ENCODE peak calls at places on chromosomes 13 and 19, in five cellular contexts. One of them, this sample, is unnamed.

GRCh38 chr19:58117841-58118575 is 20.0 kb upstream of the ZSCAN18 start:
- DNase-seq in upper lobe of right lung: no peak
- DNase-seq in adrenal gland: no peak
- DNase-seq in fibroblast of lung: peak
- DNase-seq in CD8-positive, alpha-beta T cell: no peak
- DNase-seq in this sample: no peak

GRCh38 chr19:4988770-4989251 is 19.9 kb downstream of the KDM4B start:
- DNase-seq in upper lobe of right lung: no peak
- DNase-seq in adrenal gland: peak
- DNase-seq in fibroblast of lung: peak
- DNase-seq in CD8-positive, alpha-beta T cell: no peak
- DNase-seq in this sample: peak

GRCh38 chr19:35592226-35592625 is 6.3 kb downstream of the PMIS2 start:
- DNase-seq in upper lobe of right lung: no peak
- DNase-seq in adrenal gland: peak
- DNase-seq in fibroblast of lung: peak
- DNase-seq in CD8-positive, alpha-beta T cell: no peak
- DNase-seq in this sample: peak

GRCh38 chr13:25153736-25154135 is 18.4 kb downstream of the AMER2 start:
- DNase-seq in upper lobe of right lung: no peak
- DNase-seq in adrenal gland: no peak
- DNase-seq in fibroblast of lung: no peak
- DNase-seq in CD8-positive, alpha-beta T cell: no peak
- DNase-seq in this sample: no peak

GRCh38 chr13:21361706-21362105 is 97.4 kb downstream of the ZDHHC20 start:
- DNase-seq in upper lobe of right lung: peak
- DNase-seq in adrenal gland: no peak
- DNase-seq in fibroblast of lung: no peak
- DNase-seq in CD8-positive, alpha-beta T cell: no peak
- DNase-seq in this sample: no peak

GRCh38 chr13:111184685-111185401 is 69.7 kb downstream of the ARHGEF7 start:
- DNase-seq in upper lobe of right lung: no peak
- DNase-seq in adrenal gland: no peak
- DNase-seq in fibroblast of lung: no peak
- DNase-seq in CD8-positive, alpha-beta T cell: peak
- DNase-seq in this sample: no peak

GRCh38 chr19:44748426-44749254 is at the start of gene BCL3:
- DNase-seq in upper lobe of right lung: peak
- DNase-seq in adrenal gland: peak
- DNase-seq in fibroblast of lung: peak
- DNase-seq in CD8-positive, alpha-beta T cell: peak
- DNase-seq in this sample: no peak

GRCh38 chr19:7515471-7516226 is at the start of gene ZNF358:
- DNase-seq in upper lobe of right lung: peak
- DNase-seq in adrenal gland: peak
- DNase-seq in fibroblast of lung: peak
- DNase-seq in CD8-positive, alpha-beta T cell: peak
- DNase-seq in this sample: no peak

GRCh38 chr19:6048808-6049405 is 61.4 kb downstream of the RFX2 start:
- DNase-seq in upper lobe of right lung: peak
- DNase-seq in adrenal gland: peak
- DNase-seq in fibroblast of lung: peak
- DNase-seq in CD8-positive, alpha-beta T cell: peak
- DNase-seq in this sample: no peak

GRCh38 chr13:93963266-93964131 is 516.0 kb downstream of the DCT start:
- DNase-seq in upper lobe of right lung: no peak
- DNase-seq in adrenal gland: no peak
- DNase-seq in fibroblast of lung: peak
- DNase-seq in CD8-positive, alpha-beta T cell: no peak
- DNase-seq in this sample: no peak

GRCh38 chr13:99908129-99908805 is 63.3 kb downstream of the ZIC5 start:
- DNase-seq in upper lobe of right lung: no peak
- DNase-seq in adrenal gland: no peak
- DNase-seq in fibroblast of lung: peak
- DNase-seq in CD8-positive, alpha-beta T cell: no peak
- DNase-seq in this sample: no peak

GRCh38 chr19:56273563-56274117 is 1.1 kb downstream of the EDDM13 start:
- DNase-seq in upper lobe of right lung: no peak
- DNase-seq in adrenal gland: no peak
- DNase-seq in fibroblast of lung: no peak
- DNase-seq in CD8-positive, alpha-beta T cell: no peak
- DNase-seq in this sample: no peak

GRCh38 chr13:64441740-64442139 is 2788.4 kb downstream of the PCDH9 start:
- DNase-seq in upper lobe of right lung: no peak
- DNase-seq in adrenal gland: no peak
- DNase-seq in fibroblast of lung: no peak
- DNase-seq in CD8-positive, alpha-beta T cell: no peak
- DNase-seq in this sample: no peak

GRCh38 chr19:48741222-48741999 is 1.0 kb upstream of the RASIP1 start:
- DNase-seq in upper lobe of right lung: peak
- DNase-seq in adrenal gland: peak
- DNase-seq in fibroblast of lung: no peak
- DNase-seq in CD8-positive, alpha-beta T cell: no peak
- DNase-seq in this sample: no peak

GRCh38 chr13:44573790-44574465 is 2.2 kb downstream of the TSC22D1 start:
- DNase-seq in upper lobe of right lung: no peak
- DNase-seq in adrenal gland: no peak
- DNase-seq in fibroblast of lung: peak
- DNase-seq in CD8-positive, alpha-beta T cell: no peak
- DNase-seq in this sample: no peak

GRCh38 chr19:46618670-46619231 is 6.1 kb downstream of the PTGIR start:
- DNase-seq in upper lobe of right lung: no peak
- DNase-seq in adrenal gland: peak
- DNase-seq in fibroblast of lung: peak
- DNase-seq in CD8-positive, alpha-beta T cell: no peak
- DNase-seq in this sample: no peak

GRCh38 chr13:110486061-110486780 is 75.3 kb downstream of the RAB20 start:
- DNase-seq in upper lobe of right lung: no peak
- DNase-seq in adrenal gland: no peak
- DNase-seq in fibroblast of lung: no peak
- DNase-seq in CD8-positive, alpha-beta T cell: no peak
- DNase-seq in this sample: no peak

GRCh38 chr19:4278926-4279529 is at the start of gene SHD:
- DNase-seq in upper lobe of right lung: no peak
- DNase-seq in adrenal gland: no peak
- DNase-seq in fibroblast of lung: no peak
- DNase-seq in CD8-positive, alpha-beta T cell: no peak
- DNase-seq in this sample: no peak

GRCh38 chr13:80695841-80696240 is 354.9 kb upstream of the SPRY2 start:
- DNase-seq in upper lobe of right lung: no peak
- DNase-seq in adrenal gland: no peak
- DNase-seq in fibroblast of lung: no peak
- DNase-seq in CD8-positive, alpha-beta T cell: no peak
- DNase-seq in this sample: no peak

GRCh38 chr13:79990048-79990447 is 350.9 kb downstream of the SPRY2 start:
- DNase-seq in upper lobe of right lung: no peak
- DNase-seq in adrenal gland: no peak
- DNase-seq in fibroblast of lung: no peak
- DNase-seq in CD8-positive, alpha-beta T cell: no peak
- DNase-seq in this sample: no peak

GRCh38 chr19:15634105-15634504 is 6.6 kb upstream of the CYP4F3 start:
- DNase-seq in upper lobe of right lung: no peak
- DNase-seq in adrenal gland: no peak
- DNase-seq in fibroblast of lung: no peak
- DNase-seq in CD8-positive, alpha-beta T cell: no peak
- DNase-seq in this sample: no peak

GRCh38 chr13:98681017-98681416 is 71.5 kb downstream of the SLC15A1 start:
- DNase-seq in upper lobe of right lung: no peak
- DNase-seq in adrenal gland: no peak
- DNase-seq in fibroblast of lung: no peak
- DNase-seq in CD8-positive, alpha-beta T cell: no peak
- DNase-seq in this sample: no peak

DNA sequence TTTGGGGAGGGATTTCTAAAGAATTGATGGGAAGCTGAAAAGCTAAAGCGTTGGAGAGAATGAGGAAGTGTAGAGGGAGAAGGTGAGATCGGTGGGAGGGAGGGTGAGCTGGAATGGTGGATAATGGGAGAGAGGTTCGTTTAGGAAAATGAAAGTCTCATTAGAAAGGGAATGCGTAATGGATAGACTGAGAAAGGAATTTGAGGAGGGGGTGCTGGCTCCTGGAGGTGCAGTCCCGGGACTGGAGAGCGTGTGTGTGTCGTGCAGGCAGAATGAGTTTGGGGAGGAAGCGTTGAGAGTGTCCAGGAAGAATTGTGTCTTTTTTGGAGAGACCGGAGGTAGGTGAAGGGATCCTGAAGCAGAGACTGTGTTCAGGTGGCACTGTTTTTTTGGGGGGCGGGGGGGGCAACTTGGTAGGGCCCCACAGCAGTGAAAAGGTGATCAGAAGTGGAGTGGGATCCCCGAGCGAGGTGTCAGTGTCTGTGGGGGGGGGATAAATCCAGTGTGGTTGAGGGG is 1.4 kb downstream of the ACTN4 start:
- DNase-seq in upper lobe of right lung: no peak
- DNase-seq in adrenal gland: no peak
- DNase-seq in fibroblast of lung: no peak
- DNase-seq in CD8-positive, alpha-beta T cell: no peak
- DNase-seq in this sample: no peak
- H3K27ac ChIP-seq in upper lobe of right lung: peak
- H3K27ac ChIP-seq in adrenal gland: peak
- H3K27ac ChIP-seq in fibroblast of lung: peak
- H3K27ac ChIP-seq in CD8-positive, alpha-beta T cell: no peak
- H3K27ac ChIP-seq in this sample: peak

GRCh38 chr19:1254081-1254527 is 5.7 kb downstream of the MIDN start:
- DNase-seq in upper lobe of right lung: peak
- DNase-seq in adrenal gland: peak
- DNase-seq in fibroblast of lung: no peak
- DNase-seq in CD8-positive, alpha-beta T cell: no peak
- DNase-seq in this sample: no peak

GRCh38 chr19:1253514-1254080 is 5.2 kb downstream of the MIDN start:
- DNase-seq in upper lobe of right lung: peak
- DNase-seq in adrenal gland: no peak
- DNase-seq in fibroblast of lung: no peak
- DNase-seq in CD8-positive, alpha-beta T cell: no peak
- DNase-seq in this sample: no peak

GRCh38 chr19:1254530-1255185 is 6.3 kb downstream of the MIDN start:
- DNase-seq in upper lobe of right lung: no peak
- DNase-seq in adrenal gland: no peak
- DNase-seq in fibroblast of lung: no peak
- DNase-seq in CD8-positive, alpha-beta T cell: no peak
- DNase-seq in this sample: no peak

GRCh38 chr19:1256646-1257474 is 8.5 kb downstream of the MIDN start:
- DNase-seq in upper lobe of right lung: no peak
- DNase-seq in adrenal gland: no peak
- DNase-seq in fibroblast of lung: no peak
- DNase-seq in CD8-positive, alpha-beta T cell: no peak
- DNase-seq in this sample: no peak

GRCh38 chr19:1255186-1256161 is 7.1 kb downstream of the MIDN start:
- DNase-seq in upper lobe of right lung: no peak
- DNase-seq in adrenal gland: peak
- DNase-seq in fibroblast of lung: no peak
- DNase-seq in CD8-positive, alpha-beta T cell: no peak
- DNase-seq in this sample: no peak
- H3K27ac ChIP-seq in upper lobe of right lung: peak
- H3K27ac ChIP-seq in adrenal gland: peak
- H3K27ac ChIP-seq in fibroblast of lung: peak
- H3K27ac ChIP-seq in CD8-positive, alpha-beta T cell: no peak
- H3K27ac ChIP-seq in this sample: peak

DNA sequence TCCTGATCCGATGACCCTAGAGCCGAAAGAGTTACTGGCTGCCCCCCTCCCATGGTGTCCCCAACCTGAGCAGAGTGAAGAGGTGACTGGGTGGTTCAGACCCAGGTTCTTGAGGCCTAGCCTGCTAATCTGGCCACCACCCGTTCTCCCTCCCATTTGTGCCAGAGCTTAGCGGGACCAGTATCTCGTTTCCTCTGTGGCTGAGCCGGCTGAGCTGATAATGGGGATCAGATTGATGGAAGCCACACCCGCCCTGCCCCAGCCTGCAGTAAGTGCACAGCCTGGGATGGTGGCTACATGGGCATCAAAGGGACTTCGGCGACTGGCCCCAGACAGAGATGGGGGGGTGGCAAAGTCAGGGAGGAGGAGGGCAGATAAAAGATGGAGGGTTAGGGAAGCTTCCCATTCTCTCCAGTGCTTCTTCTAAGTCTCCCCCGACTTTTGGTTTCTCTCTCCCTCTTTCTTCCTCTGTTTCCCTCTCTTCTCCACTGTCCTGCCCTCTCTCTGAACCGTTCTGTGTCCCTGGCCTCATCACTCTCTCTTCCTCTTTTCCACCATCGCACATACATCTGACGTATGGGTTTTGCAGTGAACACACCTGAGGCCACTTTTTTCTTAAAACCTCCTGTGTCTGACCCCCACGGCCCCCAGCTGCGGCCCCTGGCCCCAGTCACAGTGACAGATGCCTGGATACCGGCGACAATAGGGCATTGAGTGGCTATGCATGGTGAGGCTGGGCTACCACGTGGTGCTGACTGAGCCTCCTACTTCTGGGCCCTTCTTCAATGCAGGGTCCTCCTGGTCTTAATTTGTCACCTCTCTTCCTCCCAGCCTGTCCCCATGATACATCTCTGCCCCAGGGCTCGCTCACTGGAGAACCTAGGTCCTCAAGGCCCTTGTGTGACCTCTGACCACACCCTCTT is 2.4 kb downstream of the ELAVL3 start:
- DNase-seq in upper lobe of right lung: no peak
- DNase-seq in adrenal gland: no peak
- DNase-seq in fibroblast of lung: no peak
- DNase-seq in CD8-positive, alpha-beta T cell: no peak
- DNase-seq in this sample: no peak
- H3K27ac ChIP-seq in upper lobe of right lung: no peak
- H3K27ac ChIP-seq in adrenal gland: no peak
- H3K27ac ChIP-seq in fibroblast of lung: no peak
- H3K27ac ChIP-seq in CD8-positive, alpha-beta T cell: no peak
- H3K27ac ChIP-seq in this sample: no peak

DNA sequence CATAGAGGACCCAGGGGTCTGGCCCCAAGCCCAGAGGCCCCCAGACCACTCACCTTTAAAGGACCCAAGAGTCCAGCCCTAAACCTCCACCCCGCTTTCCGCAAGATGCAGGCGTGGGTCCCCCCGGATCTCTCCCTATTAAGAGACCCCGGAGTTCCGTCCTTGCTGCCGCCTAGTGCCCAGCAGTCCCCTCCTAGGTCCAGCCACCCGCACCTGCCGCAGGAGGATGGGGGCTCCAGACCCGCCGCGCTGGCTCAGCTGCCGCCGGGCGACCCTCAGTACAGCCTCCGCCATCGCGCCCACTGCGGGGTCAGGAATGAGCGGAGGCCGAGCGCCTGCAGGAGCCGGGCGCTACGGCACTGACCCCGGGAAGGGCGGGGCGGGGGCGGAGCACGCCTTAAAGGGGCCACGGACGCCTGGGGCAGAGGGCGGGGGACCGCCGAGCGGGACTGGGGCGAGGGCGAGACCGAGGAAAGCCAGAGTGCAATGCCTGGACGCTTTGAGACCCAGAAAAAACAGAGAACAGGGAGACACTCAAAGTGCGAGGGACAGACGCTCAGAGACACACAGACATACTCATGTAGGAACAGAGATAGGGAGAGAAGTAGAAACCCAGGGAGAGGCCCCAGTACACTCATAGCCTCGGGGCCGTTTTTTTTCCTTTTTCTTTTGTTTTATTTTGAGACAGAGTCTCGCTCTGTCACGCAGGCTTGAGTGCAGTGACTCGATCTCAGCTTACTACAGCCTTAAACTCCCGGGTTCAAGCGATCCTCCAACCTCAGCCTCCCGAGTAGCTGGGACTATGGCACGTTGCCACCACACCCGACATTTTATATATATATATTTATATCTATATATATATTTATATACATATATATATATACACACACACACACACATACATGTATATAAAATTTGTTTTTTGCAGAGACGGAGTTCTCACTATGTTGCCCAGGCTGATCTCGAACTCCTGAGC is at the start of gene ETHE1:
- DNase-seq in upper lobe of right lung: peak
- DNase-seq in adrenal gland: peak
- DNase-seq in fibroblast of lung: peak
- DNase-seq in CD8-positive, alpha-beta T cell: peak
- DNase-seq in this sample: no peak
- H3K27ac ChIP-seq in upper lobe of right lung: peak
- H3K27ac ChIP-seq in adrenal gland: peak
- H3K27ac ChIP-seq in fibroblast of lung: peak
- H3K27ac ChIP-seq in CD8-positive, alpha-beta T cell: peak
- H3K27ac ChIP-seq in this sample: peak